ENCODE peak calls at places on chromosomes 13 and 19, in seven cellular contexts. U is adrenal gland, J is GDM1, N is NCI-H2029 treated with DMSO at 0.1 percent for 48 hours, V is mammary epithelial cell, Q is mucosa of descending colon, X is hepatocyte. R is an unnamed sample.

GRCh38 chr13:112624040-112624439 is 36.1 kb upstream of the TUBGCP3 start:
- DNase-seq in U (no peak), J (no peak), N (no peak), V (no peak), Q (no peak), X (no peak), R (no peak)

GRCh38 chr13:20168396-20168795 is 7.5 kb upstream of the GJA3 start:
- DNase-seq in U (no peak), J (no peak), N (no peak), V (peak), Q (no peak), X (no peak), R (no peak)

GRCh38 chr19:39671739-39672363 is 16.1 kb downstream of the LGALS16 start:
- DNase-seq in U (peak), J (peak), N (peak), V (peak), Q (no peak), X (peak), R (no peak)

GRCh38 chr13:77907653-77908341 is 10.8 kb downstream of the EDNRB start:
- DNase-seq in U (no peak), J (no peak), N (no peak), V (no peak), Q (no peak), X (no peak), R (no peak)

GRCh38 chr19:19274146-19274545 is 1.0 kb upstream of the TM6SF2 start:
- DNase-seq in U (no peak), J (no peak), N (no peak), V (no peak), Q (no peak), X (peak), R (no peak)

GRCh38 chr13:75724742-75725504 is 88.8 kb downstream of the LMO7 start:
- DNase-seq in U (no peak), J (no peak), N (peak), V (peak), Q (no peak), X (no peak), R (no peak)

GRCh38 chr13:28513745-28514144 is 18.8 kb upstream of the FLT1 start:
- DNase-seq in U (no peak), J (no peak), N (no peak), V (no peak), Q (no peak), X (no peak), R (no peak)

GRCh38 chr13:64551755-64552154 is 2678.4 kb downstream of the PCDH9 start:
- DNase-seq in U (no peak), J (no peak), N (no peak), V (peak), Q (no peak), X (no peak), R (no peak)

GRCh38 chr19:19403373-19403901 is 2.0 kb upstream of the GATAD2A start:
- DNase-seq in U (peak), J (no peak), N (no peak), V (peak), Q (no peak), X (no peak), R (no peak)

GRCh38 chr19:30969586-30969985 is 379.6 kb downstream of the TSHZ3 start:
- DNase-seq in U (no peak), J (no peak), N (no peak), V (no peak), Q (no peak), X (no peak), R (no peak)

GRCh38 chr19:58474291-58474996 is 1.7 kb upstream of the ZNF446 start:
- DNase-seq in U (no peak), J (no peak), N (no peak), V (no peak), Q (no peak), X (no peak), R (no peak)

GRCh38 chr19:7426986-7427385 is 61.8 kb downstream of the PEX11G start:
- DNase-seq in U (no peak), J (no peak), N (no peak), V (no peak), Q (no peak), X (no peak), R (no peak)

GRCh38 chr19:44764975-44765948 is 12.4 kb upstream of the CBLC start:
- DNase-seq in U (peak), J (no peak), N (no peak), V (no peak), Q (peak), X (peak), R (peak)

GRCh38 chr13:22017226-22017625 is 346.4 kb downstream of the FGF9 start:
- DNase-seq in U (no peak), J (peak), N (no peak), V (no peak), Q (no peak), X (no peak), R (no peak)

GRCh38 chr13:106683918-106684317 is 116.0 kb upstream of the ARGLU1 start:
- DNase-seq in U (no peak), J (no peak), N (no peak), V (no peak), Q (no peak), X (no peak), R (no peak)

GRCh38 chr13:88014527-88014926 is 343.4 kb downstream of the SLITRK5 start:
- DNase-seq in U (no peak), J (no peak), N (no peak), V (no peak), Q (no peak), X (no peak), R (no peak)

GRCh38 chr19:48812094-48812929 is 1.5 kb upstream of the BCAT2 start:
- DNase-seq in U (peak), J (peak), N (peak), V (peak), Q (peak), X (peak), R (peak)

R was measured in Peyer's patch.